ENCODE peak calls at places on chromosome 5, in four cellular contexts. I is effector memory CD4-positive, alpha-beta T cell; C is right atrium auricular region; Q is hepatocyte. R is an unnamed sample. For H3K36me3 and H3K27me3, the result is how much of the 10 kb centered on the place peaks cover.

GRCh38 chr5:121533814-121534213 is 317.9 kb upstream of the FTMT start:
- DNase-seq in Q (no peak), I (no peak), C (no peak), R (no peak)

GRCh38 chr5:113378960-113379541 is 55.7 kb downstream of the TSSK1B start:
- DNase-seq in I (peak), C (no peak), Q (peak), R (peak)

GRCh38 chr5:166165600-166165999 is 2125.8 kb upstream of the WWC1 start:
- DNase-seq in C (no peak), I (no peak), Q (peak), R (no peak)

GRCh38 chr5:132365213-132365612 is 4.3 kb upstream of the SLC22A5 start:
- DNase-seq in Q (peak), C (peak), I (no peak), R (peak)

GRCh38 chr5:67537439-67538342 is 341.1 kb upstream of the CD180 start:
- DNase-seq in Q (no peak), I (no peak), C (no peak), R (no peak)

GRCh38 chr5:110478899-110479298 is 247.6 kb downstream of the TMEM232 start:
- DNase-seq in Q (no peak), C (no peak), I (no peak), R (no peak)

GRCh38 chr5:14451866-14452265 is 129.7 kb upstream of the OTULINL start:
- DNase-seq in Q (no peak), I (no peak), C (no peak), R (no peak)

GRCh38 chr5:109914906-109915305 is 225.2 kb downstream of the MAN2A1 start:
- DNase-seq in Q (no peak), I (no peak), C (no peak), R (no peak)

GRCh38 chr5:78649220-78649700 is 688 bp upstream of the LHFPL2 start:
- DNase-seq in C (no peak), Q (peak), I (no peak), R (no peak)

GRCh38 chr5:157986431-157986990 is 127.6 kb upstream of the CLINT1 start:
- DNase-seq in Q (no peak), I (no peak), C (no peak), R (no peak)

GRCh38 chr5:34708777-34709176 is 52.6 kb downstream of the RAI14 start:
- DNase-seq in C (no peak), I (no peak), Q (no peak), R (no peak)

GRCh38 chr5:179771496-179771895 is 22.3 kb upstream of the LTC4S start:
- DNase-seq in Q (no peak), I (no peak), C (no peak), R (no peak)

GRCh38 chr5:179769796-179770195 is 24.0 kb upstream of the LTC4S start:
- DNase-seq in Q (no peak), C (no peak), I (no peak), R (no peak)

GRCh38 chr5:179773686-179774040 is 20.1 kb upstream of the LTC4S start:
- DNase-seq in I (no peak), Q (no peak), C (no peak), R (no peak)

GRCh38 chr5:179774442-179774841 is 19.3 kb upstream of the LTC4S start:
- DNase-seq in I (no peak), Q (no peak), C (no peak), R (no peak)

DNA sequence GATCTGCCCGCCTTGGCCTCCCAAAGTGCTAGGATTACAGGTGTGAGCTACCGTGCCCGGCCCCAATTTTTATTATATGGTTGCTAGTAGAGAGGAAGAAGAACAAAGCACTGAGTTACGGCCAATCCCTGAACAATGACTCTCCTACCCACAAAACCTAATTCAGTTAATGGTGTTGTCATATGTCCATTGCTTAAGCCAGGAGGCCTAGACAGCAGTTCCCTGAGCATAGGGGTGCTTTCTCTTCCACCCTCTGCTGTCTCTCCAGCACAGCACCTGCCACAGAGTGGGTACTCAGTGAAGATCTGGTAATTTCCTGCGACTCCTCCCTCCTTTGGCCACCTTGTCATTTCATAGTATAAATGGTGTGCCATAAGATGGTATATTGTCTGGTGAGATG is 21.4 kb upstream of the LTC4S start:
- DNase-seq in I (no peak), C (no peak), Q (no peak), R (no peak)
- H3K36me3 ChIP-seq in I (half or more), C (half or more), Q (under half), R (under half)

GRCh38 chr5:141849371-141850182 is 28.6 kb downstream of the PCDH1 start:
- DNase-seq in C (peak), I (peak), Q (peak), R (peak)
- H3K27me3 ChIP-seq in C (under half), I (under half), Q (under half), R (under half)

GRCh38 chr5:16691731-16692130 is 74.9 kb upstream of the RETREG1 start:
- DNase-seq in C (no peak), Q (no peak), I (no peak), R (no peak)

GRCh38 chr5:16693879-16694278 is 77.1 kb upstream of the RETREG1 start:
- DNase-seq in C (no peak), Q (no peak), I (no peak), R (no peak)

GRCh38 chr5:16700081-16700480 is 83.3 kb upstream of the RETREG1 start:
- DNase-seq in C (no peak), I (no peak), Q (no peak), R (no peak)

GRCh38 chr5:16690243-16690839 is 73.5 kb upstream of the RETREG1 start:
- DNase-seq in Q (peak), C (no peak), I (no peak), R (peak)

GRCh38 chr5:16695779-16696178 is 79.0 kb upstream of the RETREG1 start:
- DNase-seq in Q (no peak), I (no peak), C (no peak), R (no peak)
- H3K36me3 ChIP-seq in Q (under half), I (under half), C (under half), R (under half)

DNA sequence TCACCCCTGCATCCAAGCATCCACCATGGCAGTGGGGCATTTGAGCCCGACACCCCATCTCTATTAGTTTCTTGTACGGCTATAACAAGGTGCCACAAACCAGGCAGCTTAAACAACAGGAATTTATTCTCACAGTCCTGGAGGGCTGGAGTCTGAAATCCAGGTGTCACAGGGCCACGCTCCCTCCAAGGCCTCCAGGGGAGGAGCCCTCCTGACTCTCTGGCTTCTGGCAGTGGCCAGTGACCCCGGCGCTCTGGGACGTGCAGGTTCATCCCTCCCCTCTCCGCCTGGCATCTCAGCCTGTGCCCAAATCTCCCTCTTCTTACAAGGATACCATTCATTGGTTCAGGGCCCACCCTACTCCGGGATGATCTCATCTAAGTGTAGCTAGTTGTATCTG is 394.5 kb upstream of the IRX1 start:
- DNase-seq in I (no peak), Q (no peak), C (no peak), R (no peak)
- H3K27me3 ChIP-seq in I (under half), Q (under half), C (under half), R (under half)

GRCh38 chr5:28896949-28897348 is 1858.6 kb upstream of the CDH9 start:
- DNase-seq in I (no peak), Q (no peak), C (no peak), R (no peak)
- H3K36me3 ChIP-seq in I (under half), Q (under half), C (under half), R (under half)

GRCh38 chr5:51384281-51384840 is 1.1 kb downstream of the ISL1 start:
- DNase-seq in Q (no peak), I (no peak), C (no peak), R (no peak)

GRCh38 chr5:51386916-51387853 is 3.9 kb downstream of the ISL1 start:
- DNase-seq in Q (peak), I (no peak), C (no peak), R (no peak)

GRCh38 chr5:51382759-51383493 is at the start of gene ISL1:
- DNase-seq in I (no peak), C (no peak), Q (peak), R (peak)

GRCh38 chr5:51383494-51384081 is 340 bp downstream of the ISL1 start:
- DNase-seq in Q (no peak), C (no peak), I (no peak), R (no peak)

DNA sequence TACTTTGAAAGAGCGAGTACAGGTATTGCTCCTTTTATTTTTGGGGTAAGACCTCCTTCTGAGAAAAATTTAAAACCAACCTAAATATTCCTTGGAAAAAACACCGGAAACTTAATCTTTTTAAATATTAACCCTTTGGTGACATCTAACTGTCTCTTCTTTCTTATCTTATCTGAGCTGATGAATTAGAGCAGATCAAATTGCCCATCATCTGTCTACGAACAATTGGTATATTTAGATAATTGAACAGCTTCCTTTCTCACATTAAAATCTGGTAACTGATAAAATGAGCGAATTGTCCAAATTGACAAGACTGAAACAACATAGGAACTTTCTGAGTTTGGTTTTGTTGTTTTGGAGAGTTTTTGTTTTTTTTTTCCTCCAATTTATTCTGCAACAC is 2.0 kb downstream of the ISL1 start:
- DNase-seq in C (no peak), Q (no peak), I (no peak), R (no peak)
- H3K27me3 ChIP-seq in C (under half), Q (half or more), I (under half), R (under half)

DNA sequence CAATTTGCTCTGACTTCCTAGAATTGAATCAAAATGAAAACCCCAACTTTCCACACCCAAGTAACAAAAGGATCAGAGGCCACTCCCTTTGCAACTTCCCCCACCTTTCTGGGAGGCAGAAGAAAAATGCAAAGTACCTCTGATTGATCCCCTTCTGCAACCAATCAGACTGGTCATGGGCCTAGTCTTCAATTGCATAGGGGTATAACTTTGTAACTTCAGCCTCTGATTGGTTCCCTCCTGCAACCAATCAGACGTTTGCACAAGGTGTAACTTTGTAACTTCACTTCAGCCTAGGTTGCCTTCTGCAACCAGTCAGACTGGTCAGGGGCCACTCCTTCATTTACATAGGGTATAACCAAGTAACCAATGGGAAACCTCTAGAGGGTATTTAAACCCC is 38.3 kb upstream of the CNOT6 start:
- DNase-seq in I (no peak), C (no peak), Q (no peak), R (no peak)
- H3K36me3 ChIP-seq in I (under half), C (under half), Q (under half), R (under half)